ENCODE peak calls at places on chromosomes 11 and 22, in nine cellular contexts. W, P, T, Q, K, X, S, N and H are unnamed samples.

GRCh38 chr11:95231881-95232605 is 1.0 kb upstream of the SESN3 start:
- DNase-seq in S (peak), Q (peak), N (peak), K (no peak), P (peak), X (peak), W (peak), T (peak), H (no peak)

GRCh38 chr11:85945788-85946187 is 90.6 kb downstream of the CCDC83 start:
- DNase-seq in T (no peak), P (no peak), S (no peak), X (no peak), W (no peak), Q (no peak), N (no peak), K (no peak), H (no peak)

GRCh38 chr22:27850000-27850465 is 48.5 kb upstream of the MN1 start:
- DNase-seq in K (no peak), N (peak), W (no peak), T (no peak), Q (no peak), X (no peak), S (no peak), P (no peak), H (no peak)

GRCh38 chr11:134045799-134046635 is 22.9 kb upstream of the JAM3 start:
- DNase-seq in N (no peak), Q (no peak), W (no peak), T (peak), P (peak), K (no peak), X (no peak), S (peak), H (peak)

GRCh38 chr11:848988-849824 is 6.6 kb downstream of the TSPAN4 start:
- DNase-seq in P (peak), T (no peak), Q (no peak), S (no peak), W (no peak), K (no peak), N (no peak), X (no peak), H (no peak)

GRCh38 chr11:70892889-70893288 is 359.5 kb downstream of the SHANK2 start:
- DNase-seq in P (no peak), T (no peak), Q (no peak), S (no peak), X (no peak), W (no peak), N (no peak), K (no peak), H (no peak)

GRCh38 chr11:111565111-111565720 is 24.7 kb downstream of the LAYN start:
- DNase-seq in W (peak), K (peak), T (peak), P (peak), X (peak), Q (peak), N (no peak), S (no peak), H (no peak)

GRCh38 chr11:120273432-120273831 is 33.5 kb downstream of the POU2F3 start:
- DNase-seq in P (no peak), Q (no peak), K (no peak), N (peak), W (no peak), T (no peak), X (no peak), S (no peak), H (no peak)

GRCh38 chr11:57248780-57249383 is 11.8 kb upstream of the APLNR start:
- DNase-seq in S (peak), T (peak), P (peak), K (peak), W (peak), X (no peak), Q (no peak), N (peak), H (no peak)

GRCh38 chr22:33328789-33329296 is 270.7 kb upstream of the SYN3 start:
- DNase-seq in X (no peak), S (no peak), K (peak), Q (no peak), T (no peak), N (peak), W (no peak), P (peak), H (no peak)

GRCh38 chr11:104198576-104198975 is 34.6 kb upstream of the PDGFD start:
- DNase-seq in T (no peak), K (no peak), P (no peak), N (no peak), S (no peak), X (no peak), W (no peak), Q (no peak), H (no peak)

GRCh38 chr11:117064275-117064674 is 34.0 kb downstream of the SIK3 start:
- DNase-seq in N (peak), T (no peak), S (no peak), X (no peak), Q (no peak), W (no peak), K (no peak), P (no peak), H (no peak)

GRCh38 chr22:17199131-17199731 is 20.0 kb downstream of the ADA2 start:
- DNase-seq in T (peak), W (peak), Q (no peak), K (no peak), X (no peak), N (peak), S (no peak), P (no peak), H (no peak)

GRCh38 chr11:130308925-130309324 is 5.8 kb downstream of the ZBTB44 start:
- DNase-seq in T (peak), X (no peak), W (no peak), S (no peak), Q (no peak), N (no peak), K (no peak), P (no peak), H (no peak)

GRCh38 chr22:46233231-46233630 is 16.9 kb downstream of the CDPF1 start:
- DNase-seq in Q (no peak), X (no peak), P (no peak), N (peak), W (no peak), K (no peak), T (peak), S (peak), H (no peak)

GRCh38 chr11:83583953-83584352 is 297.8 kb upstream of the CCDC90B start:
- DNase-seq in P (no peak), Q (no peak), W (no peak), T (no peak), S (no peak), N (peak), X (no peak), K (no peak), H (no peak)

GRCh38 chr11:71342951-71343827 is 90.8 kb upstream of the SHANK2 start:
- DNase-seq in T (peak), N (no peak), Q (no peak), X (no peak), P (peak), S (no peak), K (peak), W (no peak), H (no peak)

GRCh38 chr11:33863418-33864172 is 28.3 kb downstream of the LMO2 start:
- DNase-seq in T (no peak), P (no peak), X (no peak), W (no peak), S (no peak), K (no peak), Q (no peak), N (no peak), H (no peak)

GRCh38 chr11:134124660-134125451 is 56.0 kb downstream of the JAM3 start:
- DNase-seq in N (peak), X (no peak), Q (no peak), W (no peak), T (peak), S (peak), K (no peak), P (no peak), H (peak)

GRCh38 chr11:46345881-46346484 is 1.3 kb upstream of the DGKZ start:
- DNase-seq in P (no peak), N (no peak), S (no peak), X (no peak), W (no peak), T (no peak), Q (no peak), K (no peak), H (no peak)

GRCh38 chr22:19965771-19966709 is 24.4 kb upstream of the TXNRD2 start:
- DNase-seq in P (no peak), Q (no peak), X (no peak), W (no peak), T (no peak), S (no peak), N (no peak), K (no peak), H (no peak)

DNA sequence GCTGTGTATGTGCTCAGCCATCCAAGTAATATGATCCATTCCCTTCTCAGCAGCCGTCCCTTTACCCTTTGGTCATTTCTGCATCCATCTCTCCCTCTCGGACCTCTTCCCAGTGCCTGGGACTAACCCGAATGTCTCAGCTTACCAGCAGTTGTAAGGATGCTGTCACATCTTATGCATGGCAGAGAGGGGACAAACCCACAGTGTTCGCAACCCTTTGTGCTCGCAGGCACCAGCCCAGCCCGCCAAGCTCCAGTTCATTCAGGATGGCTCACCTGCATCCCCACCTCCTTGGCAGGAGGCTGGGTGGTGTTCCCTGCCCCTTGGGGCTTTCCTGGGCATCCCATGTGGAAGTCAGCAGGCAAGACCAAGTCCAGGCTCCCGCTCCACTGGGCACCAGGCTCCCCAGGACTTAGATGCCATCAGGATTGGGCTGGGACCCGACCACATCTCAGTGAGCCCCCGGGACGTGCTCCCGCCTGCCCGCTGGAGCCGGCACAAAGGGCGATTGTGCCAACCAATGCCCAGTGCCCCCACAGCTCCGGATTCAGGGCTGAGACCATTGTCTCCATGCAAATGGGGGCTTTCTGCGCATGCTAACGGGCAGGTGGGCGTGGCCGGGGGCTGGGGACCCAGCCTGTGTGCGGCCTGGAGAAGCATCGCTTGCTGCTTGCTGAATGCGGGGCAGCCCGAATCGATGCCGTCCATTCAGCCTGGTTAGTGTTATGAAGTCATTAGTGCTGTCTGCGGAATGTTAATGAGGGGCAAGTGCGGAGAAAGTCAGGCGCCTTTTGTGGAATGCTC is 108.6 kb downstream of the KCNQ1OT1 start:
- DNase-seq in W (no peak), Q (no peak), P (peak), N (no peak), S (peak), T (no peak), X (no peak), K (no peak), H (peak)
- H3K27ac ChIP-seq in W (no peak), Q (no peak), P (no peak), N (no peak), S (no peak), T (no peak), X (no peak), K (no peak), H (peak)

GRCh38 chr11:59418151-59418550 is 8.1 kb downstream of the OR5A2 start:
- DNase-seq in P (no peak), Q (no peak), N (no peak), K (no peak), W (no peak), S (no peak), X (no peak), T (no peak), H (no peak)

GRCh38 chr11:59413646-59414045 is 12.6 kb downstream of the OR5A2 start:
- DNase-seq in X (no peak), Q (no peak), K (no peak), P (no peak), T (no peak), N (no peak), W (no peak), S (no peak), H (no peak)

GRCh38 chr11:59416613-59417012 is 9.6 kb downstream of the OR5A2 start:
- DNase-seq in X (no peak), S (no peak), P (no peak), W (no peak), T (no peak), K (no peak), Q (no peak), N (no peak), H (no peak)

GRCh38 chr11:59417023-59417422 is 9.2 kb downstream of the OR5A2 start:
- DNase-seq in S (no peak), K (no peak), Q (no peak), N (no peak), P (no peak), W (no peak), X (no peak), T (no peak), H (no peak)
- H3K27ac ChIP-seq in S (no peak), K (no peak), Q (no peak), N (no peak), P (no peak), W (no peak), X (no peak), T (no peak), H (no peak)

GRCh38 chr22:40651057-40651456 is 14.5 kb upstream of the MRTFA start:
- DNase-seq in P (no peak), X (no peak), N (no peak), T (no peak), S (no peak), Q (no peak), W (no peak), K (no peak), H (no peak)
- H3K27ac ChIP-seq in P (no peak), X (peak), N (peak), T (peak), S (peak), Q (no peak), W (peak), K (peak), H (peak)

GRCh38 chr22:36936362-36937116 is 23.1 kb downstream of the CSF2RB start:
- DNase-seq in X (no peak), N (no peak), W (no peak), S (no peak), Q (no peak), T (no peak), P (no peak), K (no peak), H (no peak)
- H3K27ac ChIP-seq in X (no peak), N (no peak), W (no peak), S (no peak), Q (no peak), T (no peak), P (no peak), K (no peak), H (no peak)

DNA sequence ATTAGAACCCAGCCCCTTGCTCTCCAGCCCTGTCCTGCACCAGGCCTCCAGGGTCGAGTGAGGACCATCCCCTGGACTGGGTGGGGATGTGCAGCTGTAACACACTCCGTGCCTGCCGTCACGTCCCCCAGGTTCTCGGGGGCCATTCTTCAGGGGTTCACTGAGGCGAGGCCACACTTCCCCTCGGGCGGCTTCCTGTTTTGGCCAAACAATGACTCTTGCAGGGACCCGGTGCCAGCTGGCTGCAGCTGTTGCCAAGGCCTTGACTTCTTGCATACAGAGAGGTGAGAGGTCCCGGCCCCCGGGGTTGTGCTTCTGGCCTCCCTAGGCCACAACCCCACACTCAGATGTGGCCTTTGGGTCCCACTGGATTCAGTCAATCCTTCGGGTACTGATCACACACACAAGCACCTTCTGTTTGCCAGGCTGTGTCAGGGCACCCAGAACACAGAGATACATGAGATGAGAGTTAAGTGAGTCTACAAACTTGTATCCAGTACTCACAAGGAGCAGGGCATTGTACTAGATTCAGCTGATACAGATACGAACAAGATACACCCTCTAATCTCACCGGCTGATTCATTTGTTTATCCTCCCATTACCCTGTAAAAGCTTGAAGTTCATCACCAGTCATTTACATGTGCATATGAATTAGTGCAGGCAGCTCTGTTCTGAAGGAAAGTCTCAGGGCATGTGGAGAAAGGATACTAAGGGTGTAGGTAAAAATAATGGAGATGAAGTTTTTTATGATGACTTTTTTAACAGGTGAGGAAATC is 32.9 kb downstream of the LRRC32 start:
- DNase-seq in Q (no peak), X (no peak), N (no peak), K (no peak), W (peak), S (peak), P (no peak), T (peak), H (no peak)
- H3K27ac ChIP-seq in Q (no peak), X (no peak), N (no peak), K (no peak), W (no peak), S (peak), P (no peak), T (peak), H (no peak)

DNA sequence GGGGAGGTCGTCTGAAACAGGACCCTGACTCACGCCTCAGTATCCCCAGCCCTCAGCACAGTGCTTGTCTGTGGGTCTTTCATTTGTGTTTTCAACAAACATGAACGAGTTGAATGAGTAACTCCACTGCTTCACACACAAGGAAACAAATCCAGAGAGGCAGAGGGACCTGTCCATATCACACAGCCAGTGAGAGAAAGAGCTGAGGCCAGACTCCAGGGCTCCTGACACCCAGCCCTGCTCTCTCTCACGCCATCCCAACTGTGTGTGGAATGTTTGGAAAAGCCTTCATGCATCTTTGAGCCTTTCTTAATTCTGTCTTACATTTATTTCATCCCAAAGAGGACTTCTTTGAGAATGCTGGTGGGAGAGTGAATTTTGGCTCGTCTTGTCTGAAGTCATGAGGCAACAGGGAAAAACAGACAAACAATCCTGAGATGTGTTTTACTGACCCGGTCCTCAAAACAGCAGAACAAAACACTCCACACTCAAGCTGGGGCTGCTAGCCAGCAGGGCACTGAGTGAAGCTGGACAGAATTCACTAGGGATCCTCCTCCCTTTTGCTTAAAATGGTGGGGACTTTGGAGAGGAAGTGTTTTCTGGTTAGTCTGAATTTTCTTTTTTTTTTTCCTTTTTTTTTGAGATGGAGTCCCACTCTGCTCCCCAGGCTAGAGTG is 19.7 kb upstream of the ALG8 start:
- DNase-seq in P (no peak), S (no peak), X (no peak), K (no peak), N (no peak), W (peak), T (no peak), Q (no peak), H (no peak)
- H3K27ac ChIP-seq in P (no peak), S (peak), X (no peak), K (no peak), N (no peak), W (peak), T (peak), Q (no peak), H (peak)

GRCh38 chr22:50547231-50547851 is 1.6 kb downstream of the KLHDC7B start:
- DNase-seq in W (no peak), K (no peak), N (no peak), X (no peak), S (no peak), P (no peak), Q (no peak), T (no peak), H (no peak)

GRCh38 chr22:50544746-50545253 is 899 bp upstream of the KLHDC7B start:
- DNase-seq in W (no peak), T (no peak), P (no peak), N (no peak), X (no peak), Q (no peak), K (no peak), S (no peak), H (no peak)

GRCh38 chr22:50546326-50547230 is 879 bp downstream of the KLHDC7B start:
- DNase-seq in S (no peak), K (no peak), W (no peak), T (no peak), X (no peak), P (no peak), Q (no peak), N (no peak), H (no peak)

GRCh38 chr22:50544078-50544745 is 1.5 kb upstream of the KLHDC7B start:
- DNase-seq in K (peak), Q (peak), S (peak), W (no peak), P (peak), N (peak), T (peak), X (peak), H (peak)

GRCh38 chr22:50545522-50546325 is at the start of gene KLHDC7B:
- DNase-seq in T (no peak), S (no peak), W (no peak), X (no peak), N (no peak), Q (no peak), K (no peak), P (no peak), H (no peak)
- H3K27ac ChIP-seq in T (peak), S (no peak), W (no peak), X (peak), N (no peak), Q (peak), K (peak), P (no peak), H (no peak)